ENCODE peak calls at places on chromosome 15, in six cellular contexts. I is NCI-H524, K is posterior cingulate gyrus, H is cardiac fibroblast, R is iPS DF 6.9, E is GM03348. C is an unnamed sample.

GRCh38 chr15:31267161-31268107 is 59.2 kb upstream of the KLF13 start:
- DNase-seq in I (peak; percentile 92), K (peak; percentile 70), H (no peak), R (no peak), E (no peak), C (no peak)

GRCh38 chr15:43550527-43551363 is 33.3 kb downstream of the MAP1A start:
- DNase-seq in I (no peak), K (no peak), H (peak; percentile 64), R (no peak), E (peak; percentile 59), C (no peak)

GRCh38 chr15:35181538-35181937 is 96.4 kb upstream of the NANOGP8 start:
- DNase-seq in I (no peak), K (no peak), H (peak; percentile 76), R (no peak), E (no peak), C (no peak)

GRCh38 chr15:81146454-81146853 is 12.4 kb downstream of the CFAP161 start:
- DNase-seq in I (no peak), K (no peak), H (no peak), R (no peak), E (no peak), C (no peak)

GRCh38 chr15:101615986-101616848 is 36.0 kb downstream of the TM2D3 start:
- DNase-seq in I (peak; percentile 7), K (peak; percentile 85), H (peak; percentile 78), R (peak; percentile 48), E (peak; percentile 82), C (peak; percentile 33)

GRCh38 chr15:30065025-30065801 is 17.5 kb upstream of the GOLGA8J start:
- DNase-seq in I (no peak), K (no peak), H (peak; percentile 83), R (no peak), E (peak; percentile 70), C (no peak)

GRCh38 chr15:67806539-67806935 is 18.8 kb upstream of the SKOR1 start:
- DNase-seq in I (no peak), K (no peak), H (no peak), R (no peak), E (no peak), C (no peak)

GRCh38 chr15:34754674-34755418 is at the start of gene GJD2:
- DNase-seq in I (peak; percentile 69), K (peak; percentile 81), H (no peak), R (peak; percentile 13), E (no peak), C (peak; percentile 9)

GRCh38 chr15:59296181-59296617 is 76.5 kb downstream of the MYO1E start:
- DNase-seq in I (no peak), K (no peak), H (peak; percentile 95), R (no peak), E (peak; percentile 70), C (no peak)

GRCh38 chr15:32994810-32995424 is 199.6 kb downstream of the FMN1 start:
- DNase-seq in I (peak; percentile 42), K (no peak), H (peak; percentile 79), R (no peak), E (peak; percentile 52), C (no peak)

GRCh38 chr15:51600114-51600513 is 22.5 kb downstream of the DMXL2 start:
- DNase-seq in I (no peak), K (no peak), H (peak; percentile 41), R (no peak), E (no peak), C (no peak)

GRCh38 chr15:80179025-80179759 is 26.4 kb downstream of the FAH start:
- DNase-seq in I (no peak), K (peak; percentile 78), H (peak; percentile 95), R (no peak), E (peak; percentile 86), C (no peak)

GRCh38 chr15:59594493-59594942 is 17.1 kb upstream of the GCNT3 start:
- DNase-seq in I (no peak), K (no peak), H (peak; percentile 89), R (no peak), E (peak; percentile 51), C (no peak)

GRCh38 chr15:68589783-68590710 is 11.3 kb downstream of the CORO2B start:
- DNase-seq in I (no peak), K (peak; percentile 91), H (no peak), R (no peak), E (no peak), C (no peak)

GRCh38 chr15:38130739-38131498 is 121.7 kb upstream of the SPRED1 start:
- DNase-seq in I (peak; percentile 75), K (peak; percentile 91), H (peak; percentile 99), R (no peak), E (peak; percentile 89), C (peak; percentile 5)

GRCh38 chr15:66897381-66897780 is 168.0 kb upstream of the SMAD3 start:
- DNase-seq in I (no peak), K (no peak), H (no peak), R (no peak), E (no peak), C (no peak)

GRCh38 chr15:83270176-83270575 is 14.3 kb downstream of the BNC1 start:
- DNase-seq in I (no peak), K (no peak), H (no peak), R (no peak), E (no peak), C (no peak)

GRCh38 chr15:25176616-25176923 is 221.8 kb downstream of the SNRPN start:
- DNase-seq in I (no peak), K (peak; percentile 44), H (no peak), R (no peak), E (peak; percentile 3), C (no peak)

GRCh38 chr15:91482799-91483198 is 370.7 kb upstream of the SLCO3A1 start:
- DNase-seq in I (peak; percentile 44), K (no peak), H (no peak), R (no peak), E (no peak), C (no peak)

GRCh38 chr15:88470625-88471372 is 3.3 kb downstream of the MRPS11 start:
- DNase-seq in I (peak; percentile 41), K (no peak), H (no peak), R (no peak), E (no peak), C (no peak)

GRCh38 chr15:49827311-49827710 is 206.5 kb downstream of the DTWD1 start:
- DNase-seq in I (no peak), K (no peak), H (no peak), R (no peak), E (no peak), C (no peak)

GRCh38 chr15:52427804-52428203 is 100.9 kb downstream of the MYO5A start:
- DNase-seq in I (no peak), K (no peak), H (peak; percentile 72), R (no peak), E (peak; percentile 62), C (no peak)

GRCh38 chr15:36251450-36251849 is 328.0 kb upstream of the CDIN1 start:
- DNase-seq in I (no peak), K (no peak), H (no peak), R (no peak), E (peak; percentile 10), C (no peak)

GRCh38 chr15:32641517-32642059 is at the start of gene SCG5:
- DNase-seq in I (peak; percentile 28), K (peak; percentile 97), H (peak; percentile 40), R (peak; percentile 63), E (no peak), C (no peak)

GRCh38 chr15:80264031-80264430 is 12.0 kb upstream of the CTXND1 start:
- DNase-seq in I (no peak), K (no peak), H (peak; percentile 15), R (no peak), E (peak; percentile 38), C (no peak)

GRCh38 chr15:31263751-31264533 is 62.7 kb upstream of the KLF13 start:
- DNase-seq in I (peak; percentile 84), K (peak; percentile 92), H (no peak), R (no peak), E (no peak), C (no peak)

GRCh38 chr15:101657968-101658784 is 6.0 kb upstream of the TM2D3 start:
- DNase-seq in I (no peak), K (no peak), H (no peak), R (no peak), E (no peak), C (no peak)

GRCh38 chr15:89566141-89566540 is 9.1 kb upstream of the TICRR start:
- DNase-seq in I (no peak), K (no peak), H (no peak), R (no peak), E (peak; percentile 44), C (no peak)

GRCh38 chr15:87498545-87498944 is 758.0 kb downstream of the NTRK3 start:
- DNase-seq in I (no peak), K (no peak), H (peak; percentile 69), R (no peak), E (no peak), C (no peak)

GRCh38 chr15:41104234-41104633 is 11.8 kb downstream of the INO80 start:
- DNase-seq in I (no peak), K (no peak), H (peak; percentile 72), R (no peak), E (peak; percentile 49), C (no peak)

GRCh38 chr15:71295242-71296031 is 180.2 kb downstream of the THSD4 start:
- DNase-seq in I (no peak), K (no peak), H (peak; percentile 100), R (no peak), E (peak; percentile 87), C (no peak)

C was measured in iPS DF 19.7.